ENCODE peak calls at places on chromosome 17, in four cellular contexts. N, L, I and T are unnamed samples.
A peak's percentile ranks its signal among the peaks of the same experiment; 100 is the strongest.

GRCh38 chr17:78808106-78808635 is 26.1 kb upstream of the CYTH1 start:
- DNase-seq in N (no peak), L (no peak), I (no peak), T (no peak)

GRCh38 chr17:31448467-31449077 is 57.1 kb downstream of the RAB11FIP4 start:
- DNase-seq in N (no peak), L (no peak), I (no peak), T (no peak)

GRCh38 chr17:66717680-66718079 is 117.2 kb upstream of the CACNG5 start:
- DNase-seq in N (peak; percentile 84), L (no peak), I (no peak), T (no peak)

GRCh38 chr17:31534223-31534888 is 142.9 kb downstream of the RAB11FIP4 start:
- DNase-seq in N (peak; percentile 6), L (no peak), I (no peak), T (no peak)

GRCh38 chr17:2853111-2853721 is 57.0 kb downstream of the RAP1GAP2 start:
- DNase-seq in N (peak; percentile 15), L (no peak), I (peak; percentile 52), T (peak; percentile 77)

GRCh38 chr17:14303343-14304221 is 2.7 kb downstream of the HS3ST3B1 start:
- DNase-seq in N (no peak), L (no peak), I (peak; percentile 65), T (peak; percentile 83)

GRCh38 chr17:58525239-58525638 is 10.8 kb upstream of the MTMR4 start:
- DNase-seq in N (peak; percentile 93), L (no peak), I (no peak), T (no peak)

GRCh38 chr17:1029196-1029911 is 32.4 kb downstream of the TIMM22 start:
- DNase-seq in N (peak; percentile 29), L (no peak), I (no peak), T (no peak)

GRCh38 chr17:82851381-82851780 is 11.6 kb upstream of the ZNF750 start:
- DNase-seq in N (no peak), L (no peak), I (no peak), T (no peak)

GRCh38 chr17:58377005-58377660 is 25.1 kb upstream of the SUPT4H1 start:
- DNase-seq in N (no peak), L (no peak), I (no peak), T (no peak)

GRCh38 chr17:8556074-8556473 is 74.5 kb downstream of the MYH10 start:
- DNase-seq in N (peak; percentile 45), L (no peak), I (no peak), T (no peak)

GRCh38 chr17:4215882-4216411 is 47.8 kb downstream of the ANKFY1 start:
- DNase-seq in N (no peak), L (no peak), I (no peak), T (no peak)

GRCh38 chr17:73187203-73187769 is 5.6 kb upstream of the COG1 start:
- DNase-seq in N (no peak), L (no peak), I (no peak), T (no peak)

GRCh38 chr17:20982589-20983358 is 60.0 kb downstream of the USP22 start:
- DNase-seq in N (no peak), L (no peak), I (no peak), T (no peak)

GRCh38 chr17:3474212-3474611 is 1.6 kb upstream of the ASPA start:
- DNase-seq in N (no peak), L (no peak), I (no peak), T (no peak)

GRCh38 chr17:40290629-40291296 is 3.1 kb downstream of the CDC6 start:
- DNase-seq in N (peak; percentile 88), L (no peak), I (no peak), T (peak; percentile 61)

GRCh38 chr17:56727876-56728617 is 105.7 kb downstream of the C17orf67 start:
- DNase-seq in N (peak; percentile 34), L (no peak), I (no peak), T (no peak)

GRCh38 chr17:78510141-78510935 is 66.9 kb downstream of the DNAH17 start:
- DNase-seq in N (no peak), L (no peak), I (no peak), T (no peak)

GRCh38 chr17:72812823-72813222 is 279.7 kb downstream of the SLC39A11 start:
- DNase-seq in N (peak; percentile 82), L (no peak), I (no peak), T (no peak)

GRCh38 chr17:56897646-56898424 is 16.0 kb downstream of the TRIM25 start:
- DNase-seq in N (no peak), L (no peak), I (no peak), T (no peak)

GRCh38 chr17:27471321-27472269 is 15.3 kb downstream of the KSR1 start:
- DNase-seq in N (peak; percentile 96), L (no peak), I (peak; percentile 62), T (peak; percentile 92)

GRCh38 chr17:40316571-40317344 is 7.8 kb downstream of the RARA start:
- DNase-seq in N (peak; percentile 70), L (no peak), I (no peak), T (peak; percentile 62)

GRCh38 chr17:83202002-83203000 is 122.9 kb downstream of the METRNL start:
- DNase-seq in N (no peak), L (no peak), I (peak; percentile 13), T (no peak)

GRCh38 chr17:28878981-28879380 is 18.6 kb downstream of the FLOT2 start:
- DNase-seq in N (peak; percentile 66), L (no peak), I (no peak), T (no peak)

GRCh38 chr17:44636562-44636961 is 19.7 kb upstream of the MEIOC start:
- DNase-seq in N (peak; percentile 54), L (no peak), I (no peak), T (no peak)

GRCh38 chr17:47717845-47718621 is 15.0 kb upstream of the TBX21 start:
- DNase-seq in N (no peak), L (no peak), I (no peak), T (peak; percentile 80)

GRCh38 chr17:80592243-80592642 is 47.6 kb downstream of the RPTOR start:
- DNase-seq in N (no peak), L (no peak), I (no peak), T (no peak)

GRCh38 chr17:28572294-28573099 is 1.2 kb upstream of the PIGS start:
- DNase-seq in N (no peak), L (no peak), I (no peak), T (peak; percentile 61)

GRCh38 chr17:78250891-78251772 is 19.7 kb downstream of the TMEM235 start:
- DNase-seq in N (peak; percentile 83), L (peak; percentile 66), I (peak; percentile 87), T (peak; percentile 94)

GRCh38 chr17:17387461-17388362 is 84.5 kb downstream of the NT5M start:
- DNase-seq in N (peak; percentile 70), L (no peak), I (no peak), T (no peak)

GRCh38 chr17:74480290-74480689 is 13.9 kb downstream of the CD300A start:
- DNase-seq in N (no peak), L (no peak), I (no peak), T (no peak)

GRCh38 chr17:50101346-50102163 is 6.4 kb downstream of the PDK2 start:
- DNase-seq in N (no peak), L (no peak), I (no peak), T (no peak)

GRCh38 chr17:59830007-59830630 is 62.6 kb downstream of the TUBD1 start:
- DNase-seq in N (peak; percentile 72), L (no peak), I (no peak), T (peak; percentile 75)

GRCh38 chr17:69012895-69013805 is 47.6 kb downstream of the ABCA9 start:
- DNase-seq in N (no peak), L (no peak), I (no peak), T (no peak)

GRCh38 chr17:61294777-61295176 is 104.9 kb upstream of the TBX2 start:
- DNase-seq in N (peak; percentile 30), L (no peak), I (no peak), T (no peak)

GRCh38 chr17:2023692-2024571 is 1.2 kb downstream of the RTN4RL1 start:
- DNase-seq in N (peak; percentile 61), L (no peak), I (peak; percentile 58), T (peak; percentile 73)

GRCh38 chr17:6711081-6711674 is 2.0 kb downstream of the SLC13A5 start:
- DNase-seq in N (peak; percentile 80), L (no peak), I (no peak), T (no peak)

GRCh38 chr17:19578545-19578944 is 44.9 kb downstream of the SLC47A1 start:
- DNase-seq in N (no peak), L (no peak), I (no peak), T (no peak)